ENCODE peak calls at places on chromosomes 3 and 15, in six cellular contexts. D is esophagus muscularis mucosa, U is stomach, A is suprapubic skin, N is H1, C is breast epithelium. T is an unnamed sample. For H3K4me1, the result is how much of the 10 kb centered on the place peaks cover.

GRCh38 chr3:171783086-171783485 is 27.2 kb downstream of the PLD1 start:
- DNase-seq in A (no peak), D (no peak), U (no peak), N (no peak), C (no peak), T (no peak)

GRCh38 chr3:139838269-139838957 is 96.6 kb upstream of the CLSTN2 start:
- DNase-seq in U (no peak), N (no peak), A (no peak), D (peak), C (no peak), T (no peak)

GRCh38 chr3:46503194-46503924 is 5.6 kb downstream of the RTP3 start:
- DNase-seq in A (no peak), D (no peak), N (no peak), C (no peak), U (no peak), T (no peak)

GRCh38 chr3:18501679-18502343 is 76.7 kb upstream of the SATB1 start:
- DNase-seq in C (no peak), N (no peak), U (no peak), A (no peak), D (no peak), T (no peak)

GRCh38 chr3:126982125-126982521 is 792 bp upstream of the PLXNA1 start:
- DNase-seq in N (peak), A (no peak), C (no peak), U (no peak), D (no peak), T (no peak)

GRCh38 chr15:101250931-101251829 is 668 bp downstream of the CHSY1 start:
- DNase-seq in C (no peak), A (peak), N (no peak), D (no peak), U (peak), T (no peak)

GRCh38 chr3:146469206-146470017 is at the start of gene PLSCR2:
- DNase-seq in A (peak), U (peak), D (no peak), C (peak), N (no peak), T (no peak)

GRCh38 chr15:93861413-93861812 is 369.9 kb upstream of the MCTP2 start:
- DNase-seq in C (no peak), D (no peak), U (no peak), A (no peak), N (no peak), T (no peak)

GRCh38 chr15:35289029-35289617 is 204.0 kb upstream of the NANOGP8 start:
- DNase-seq in A (no peak), N (no peak), C (no peak), U (no peak), D (no peak), T (no peak)

GRCh38 chr15:57003418-57003817 is 85.0 kb downstream of the TCF12 start:
- DNase-seq in D (no peak), C (no peak), A (no peak), U (no peak), N (no peak), T (no peak)

GRCh38 chr3:39147711-39148115 is 5.7 kb downstream of the CSRNP1 start:
- DNase-seq in U (no peak), C (peak), A (no peak), D (no peak), N (no peak), T (no peak)

GRCh38 chr3:78846688-78847087 is 921.1 kb downstream of the ROBO1 start:
- DNase-seq in N (no peak), U (no peak), D (no peak), C (no peak), A (no peak), T (no peak)

GRCh38 chr3:43747641-43748040 is 56.9 kb downstream of the ABHD5 start:
- DNase-seq in C (no peak), A (no peak), D (no peak), U (no peak), N (no peak), T (no peak)

GRCh38 chr3:175329373-175329772 is 470.2 kb downstream of the NAALADL2 start:
- DNase-seq in D (no peak), N (no peak), U (no peak), C (no peak), A (no peak), T (no peak)

GRCh38 chr3:80519436-80519835 is 751.6 kb upstream of the ROBO1 start:
- DNase-seq in U (no peak), D (no peak), A (no peak), C (no peak), N (no peak), T (no peak)

GRCh38 chr3:58631742-58632141 is 34.8 kb downstream of the FAM3D start:
- DNase-seq in N (no peak), C (no peak), A (no peak), U (no peak), D (no peak), T (no peak)

GRCh38 chr15:23372284-23372683 is 17.7 kb downstream of the GOLGA8S start:
- DNase-seq in A (no peak), D (no peak), N (no peak), C (no peak), U (no peak), T (no peak)

GRCh38 chr15:74892313-74892712 is 2.5 kb downstream of the MPI start:
- DNase-seq in D (no peak), U (peak), A (no peak), N (no peak), C (no peak), T (no peak)

GRCh38 chr3:81723732-81724313 is 37.6 kb downstream of the GBE1 start:
- DNase-seq in U (no peak), C (no peak), A (no peak), D (no peak), N (no peak), T (no peak)

GRCh38 chr3:96416549-96417255 is 397.7 kb upstream of the EPHA6 start:
- DNase-seq in A (no peak), D (no peak), N (peak), C (no peak), U (no peak), T (no peak)

GRCh38 chr15:101613130-101614000 is 38.8 kb downstream of the TM2D3 start:
- DNase-seq in C (peak), U (peak), D (no peak), A (peak), N (no peak), T (no peak)

GRCh38 chr15:76339302-76340197 is 3.0 kb downstream of the ISL2 start:
- DNase-seq in U (no peak), C (no peak), D (no peak), N (no peak), A (no peak), T (no peak)

GRCh38 chr3:38646630-38647029 is 2.9 kb downstream of the SCN5A start:
- DNase-seq in A (no peak), U (no peak), N (no peak), D (peak), C (no peak), T (no peak)

GRCh38 chr3:23885210-23885609 is 31.6 kb downstream of the NKIRAS1 start:
- DNase-seq in A (no peak), C (no peak), N (no peak), U (no peak), D (no peak), T (no peak)

GRCh38 chr3:172140499-172141391 is 101.4 kb downstream of the FNDC3B start:
- DNase-seq in U (no peak), D (no peak), C (peak), N (no peak), A (no peak), T (no peak)

GRCh38 chr3:169812124-169812843 is 386 bp upstream of the LRRIQ4 start:
- DNase-seq in A (peak), U (peak), N (no peak), D (no peak), C (peak), T (no peak)

GRCh38 chr3:152253514-152253913 is 15.2 kb upstream of the MBNL1 start:
- DNase-seq in A (no peak), N (no peak), D (no peak), U (no peak), C (no peak), T (no peak)

GRCh38 chr15:67880651-67881182 is 40.9 kb upstream of the RNU6-1 start:
- DNase-seq in N (no peak), C (peak), U (peak), A (no peak), D (peak), T (no peak)

GRCh38 chr3:97235611-97236315 is 421.4 kb downstream of the EPHA6 start:
- DNase-seq in A (no peak), D (no peak), C (no peak), N (no peak), U (no peak), T (no peak)

GRCh38 chr3:56126632-56127031 is 341.6 kb downstream of the ERC2 start:
- DNase-seq in D (no peak), C (no peak), U (no peak), A (no peak), N (no peak), T (no peak)

GRCh38 chr15:50058231-50058630 is 60.8 kb downstream of the ATP8B4 start:
- DNase-seq in D (no peak), C (no peak), N (no peak), U (no peak), A (no peak), T (no peak)

GRCh38 chr3:120418866-120419490 is 31.8 kb downstream of the FSTL1 start:
- DNase-seq in U (peak), D (no peak), A (no peak), C (peak), N (no peak), T (no peak)

GRCh38 chr15:39495871-39496459 is 84.9 kb upstream of the THBS1 start:
- DNase-seq in C (no peak), U (no peak), D (no peak), N (no peak), A (no peak), T (no peak)

GRCh38 chr15:28103402-28103801 is 4.3 kb upstream of the OCA2 start:
- DNase-seq in N (no peak), U (no peak), D (no peak), C (no peak), A (peak), T (no peak)

GRCh38 chr3:77309460-77309859 is 269.6 kb downstream of the ROBO2 start:
- DNase-seq in A (no peak), D (no peak), C (no peak), N (no peak), U (no peak), T (no peak)

GRCh38 chr15:74410502-74410901 is 23.3 kb downstream of the SEMA7A start:
- DNase-seq in A (no peak), C (no peak), U (no peak), N (no peak), D (no peak), T (no peak)

GRCh38 chr3:99789322-99789721 is 28.3 kb upstream of the CMSS1 start:
- DNase-seq in C (no peak), U (no peak), A (no peak), D (no peak), N (no peak), T (no peak)

GRCh38 chr3:152356870-152357276 is 88.1 kb downstream of the MBNL1 start:
- DNase-seq in U (no peak), N (no peak), C (no peak), D (no peak), A (no peak), T (no peak)

GRCh38 chr3:53921296-53921695 is 29.6 kb upstream of the SELENOK start:
- DNase-seq in D (no peak), A (no peak), C (no peak), U (no peak), N (no peak), T (no peak)

GRCh38 chr15:44711089-44711355 is at the start of gene PATL2:
- DNase-seq in A (no peak), U (no peak), C (no peak), N (no peak), D (no peak), T (no peak)

GRCh38 chr15:44715142-44715796 is 4.0 kb downstream of the B2M start:
- DNase-seq in D (no peak), C (no peak), A (no peak), N (no peak), U (no peak), T (no peak)

GRCh38 chr15:44712108-44713005 is 1.0 kb downstream of the B2M start:
- DNase-seq in D (peak), C (peak), N (no peak), A (peak), U (peak), T (no peak)

GRCh38 chr15:44711356-44712107 is at the start of gene B2M:
- DNase-seq in C (peak), D (peak), A (peak), U (peak), N (peak), T (peak)

DNA sequence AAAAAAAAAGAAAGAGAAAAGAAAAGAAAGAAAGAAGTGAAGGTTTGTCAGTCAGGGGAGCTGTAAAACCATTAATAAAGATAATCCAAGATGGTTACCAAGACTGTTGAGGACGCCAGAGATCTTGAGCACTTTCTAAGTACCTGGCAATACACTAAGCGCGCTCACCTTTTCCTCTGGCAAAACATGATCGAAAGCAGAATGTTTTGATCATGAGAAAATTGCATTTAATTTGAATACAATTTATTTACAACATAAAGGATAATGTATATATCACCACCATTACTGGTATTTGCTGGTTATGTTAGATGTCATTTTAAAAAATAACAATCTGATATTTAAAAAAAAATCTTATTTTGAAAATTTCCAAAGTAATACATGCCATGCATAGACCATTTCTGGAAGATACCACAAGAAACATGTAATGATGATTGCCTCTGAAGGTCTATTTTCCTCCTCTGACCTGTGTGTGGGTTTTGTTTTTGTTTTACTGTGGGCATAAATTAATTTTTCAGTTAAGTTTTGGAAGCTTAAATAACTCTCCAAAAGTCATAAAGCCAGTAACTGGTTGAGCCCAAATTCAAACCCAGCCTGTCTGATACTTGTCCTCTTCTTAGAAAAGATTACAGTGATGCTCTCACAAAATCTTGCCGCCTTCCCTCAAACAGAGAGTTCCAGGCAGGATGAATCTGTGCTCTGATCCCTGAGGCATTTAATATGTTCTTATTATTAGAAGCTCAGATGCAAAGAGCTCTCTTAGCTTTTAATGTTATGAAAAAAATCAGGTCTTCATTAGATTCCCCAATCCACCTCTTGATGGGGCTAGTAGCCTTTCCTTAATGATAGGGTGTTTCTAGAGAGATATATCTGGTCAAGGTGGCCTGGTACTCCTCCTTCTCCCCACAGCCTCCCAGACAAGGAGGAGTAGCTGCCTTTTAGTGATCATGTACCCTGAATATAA is 2.0 kb downstream of the B2M start:
- DNase-seq in D (no peak), A (no peak), U (no peak), N (no peak), C (no peak), T (no peak)
- TF ChIP-seq CTCF in D (peak), A (no peak), U (no peak), N (peak), C (no peak), T (no peak)

DNA sequence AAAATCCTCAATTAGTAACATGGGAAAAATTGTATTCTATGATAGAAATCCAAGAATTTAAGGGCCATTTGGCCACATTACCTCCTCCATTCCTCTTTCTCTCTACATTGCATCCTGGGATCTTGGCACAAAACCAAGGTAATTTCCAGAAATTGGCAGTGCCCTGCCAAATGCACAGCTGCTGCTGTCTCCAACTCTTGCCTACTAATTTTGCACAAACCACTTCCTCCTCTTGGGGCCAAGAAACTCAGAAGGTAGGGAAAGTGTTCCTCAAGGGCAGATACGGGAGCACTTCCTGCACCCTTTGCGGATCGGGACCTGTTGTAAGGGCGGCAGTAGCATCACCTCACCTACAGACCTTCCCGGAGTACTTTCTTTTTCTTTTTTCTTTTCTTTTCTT is 57.8 kb downstream of the MAP3K13 start:
- DNase-seq in C (peak), U (peak), N (no peak), D (peak), A (no peak), T (no peak)
- TF ChIP-seq POLR2AphosphoS5 in C (peak), U (peak), N (no peak), D (no peak), A (no peak), T (no peak)

GRCh38 chr3:113043686-113044085 is 52.9 kb downstream of the GTPBP8 start:
- DNase-seq in C (no peak), A (no peak), U (no peak), D (no peak), N (no peak), T (no peak)
- H3K4me1 ChIP-seq in C (under half), A (under half), U (under half), D (under half), N (under half), T (under half)

GRCh38 chr15:30940359-30940758 is 36.6 kb downstream of the FAN1 start:
- DNase-seq in D (no peak), U (peak), C (no peak), N (no peak), A (no peak), T (no peak)

GRCh38 chr15:30939161-30939560 is 35.4 kb downstream of the FAN1 start:
- DNase-seq in U (no peak), D (peak), N (no peak), C (no peak), A (no peak), T (no peak)

GRCh38 chr15:30943654-30944335 is 40.1 kb downstream of the FAN1 start:
- DNase-seq in U (no peak), D (no peak), N (no peak), A (no peak), C (no peak), T (no peak)

GRCh38 chr15:30941520-30941919 is 37.8 kb downstream of the FAN1 start:
- DNase-seq in D (no peak), A (no peak), N (no peak), C (no peak), U (no peak), T (no peak)
- TF ChIP-seq CTCF in D (no peak), A (no peak), N (peak), C (no peak), U (no peak), T (no peak)

GRCh38 chr15:88396382-88396781 is 70.8 kb downstream of the MRPL46 start:
- DNase-seq in C (no peak), N (no peak), U (no peak), A (no peak), D (no peak), T (peak)
- TF ChIP-seq POLR2AphosphoS5 in C (no peak), N (no peak), U (no peak), A (no peak), D (no peak), T (no peak)

T was measured in vagina.